ENCODE peak calls at places on chromosome 21, in four cellular contexts. One of them, this sample, is unnamed.

GRCh38 chr21:29205009-29205408 is 74.6 kb downstream of the MAP3K7CL start:
- DNase-seq in NCI-H1694: no peak
- DNase-seq in HEK293T: no peak
- DNase-seq in fibroblast of pulmonary artery: no peak
- DNase-seq in this sample: no peak

GRCh38 chr21:37338671-37339526 is 27.7 kb upstream of the DYRK1A start:
- DNase-seq in NCI-H1694: peak
- DNase-seq in HEK293T: peak
- DNase-seq in fibroblast of pulmonary artery: peak
- DNase-seq in this sample: no peak

GRCh38 chr21:39956586-39956985 is 89.3 kb downstream of the PCP4 start:
- DNase-seq in NCI-H1694: no peak
- DNase-seq in fibroblast of pulmonary artery: no peak
- DNase-seq in HEK293T: no peak
- DNase-seq in this sample: no peak

GRCh38 chr21:45421071-45421845 is 16.3 kb downstream of the COL18A1 start:
- DNase-seq in NCI-H1694: no peak
- DNase-seq in fibroblast of pulmonary artery: no peak
- DNase-seq in HEK293T: no peak
- DNase-seq in this sample: peak

GRCh38 chr21:37357691-37358090 is 8.9 kb upstream of the DYRK1A start:
- DNase-seq in HEK293T: no peak
- DNase-seq in fibroblast of pulmonary artery: no peak
- DNase-seq in NCI-H1694: no peak
- DNase-seq in this sample: no peak

GRCh38 chr21:34886554-34887385 is 162.3 kb downstream of the RUNX1 start:
- DNase-seq in NCI-H1694: no peak
- DNase-seq in fibroblast of pulmonary artery: peak
- DNase-seq in HEK293T: no peak
- DNase-seq in this sample: no peak

GRCh38 chr21:44751799-44752636 is 40.6 kb upstream of the TSPEAR start:
- DNase-seq in HEK293T: no peak
- DNase-seq in NCI-H1694: no peak
- DNase-seq in fibroblast of pulmonary artery: no peak
- DNase-seq in this sample: no peak

GRCh38 chr21:17461014-17461413 is 51.8 kb upstream of the CXADR start:
- DNase-seq in fibroblast of pulmonary artery: peak
- DNase-seq in NCI-H1694: no peak
- DNase-seq in HEK293T: no peak
- DNase-seq in this sample: no peak

GRCh38 chr21:36125513-36126121 is 9.3 kb upstream of the CBR3 start:
- DNase-seq in NCI-H1694: peak
- DNase-seq in fibroblast of pulmonary artery: peak
- DNase-seq in HEK293T: peak
- DNase-seq in this sample: peak

GRCh38 chr21:32572574-32573420 is 12.5 kb downstream of the TCP10L start:
- DNase-seq in fibroblast of pulmonary artery: no peak
- DNase-seq in NCI-H1694: no peak
- DNase-seq in HEK293T: no peak
- DNase-seq in this sample: no peak

GRCh38 chr21:36113647-36114428 is 21.0 kb upstream of the CBR3 start:
- DNase-seq in fibroblast of pulmonary artery: no peak
- DNase-seq in NCI-H1694: no peak
- DNase-seq in HEK293T: no peak
- DNase-seq in this sample: no peak

GRCh38 chr21:16644690-16645089 is 868.2 kb upstream of the CXADR start:
- DNase-seq in fibroblast of pulmonary artery: peak
- DNase-seq in NCI-H1694: no peak
- DNase-seq in HEK293T: no peak
- DNase-seq in this sample: no peak

GRCh38 chr21:15210235-15210678 is 145.5 kb upstream of the NRIP1 start:
- DNase-seq in NCI-H1694: no peak
- DNase-seq in fibroblast of pulmonary artery: peak
- DNase-seq in HEK293T: no peak
- DNase-seq in this sample: no peak

GRCh38 chr21:29196021-29196663 is 65.7 kb downstream of the MAP3K7CL start:
- DNase-seq in fibroblast of pulmonary artery: peak
- DNase-seq in NCI-H1694: no peak
- DNase-seq in HEK293T: peak
- DNase-seq in this sample: no peak

GRCh38 chr21:42777757-42778344 is 101.5 kb downstream of the WDR4 start:
- DNase-seq in HEK293T: no peak
- DNase-seq in fibroblast of pulmonary artery: no peak
- DNase-seq in NCI-H1694: no peak
- DNase-seq in this sample: peak

GRCh38 chr21:38140192-38140905 is 116.4 kb upstream of the KCNJ15 start:
- DNase-seq in fibroblast of pulmonary artery: peak
- DNase-seq in HEK293T: no peak
- DNase-seq in NCI-H1694: peak
- DNase-seq in this sample: peak

GRCh38 chr21:44443891-44444285 is 11.4 kb upstream of the LRRC3 start:
- DNase-seq in HEK293T: no peak
- DNase-seq in fibroblast of pulmonary artery: no peak
- DNase-seq in NCI-H1694: no peak
- DNase-seq in this sample: no peak

GRCh38 chr21:37563641-37564340 is 197.2 kb downstream of the DYRK1A start:
- DNase-seq in NCI-H1694: peak
- DNase-seq in HEK293T: peak
- DNase-seq in fibroblast of pulmonary artery: peak
- DNase-seq in this sample: peak

GRCh38 chr21:33685613-33686197 is 43.4 kb downstream of the ITSN1 start:
- DNase-seq in NCI-H1694: no peak
- DNase-seq in fibroblast of pulmonary artery: peak
- DNase-seq in HEK293T: no peak
- DNase-seq in this sample: no peak

GRCh38 chr21:31656199-31657095 is 3.0 kb upstream of the SOD1 start:
- DNase-seq in NCI-H1694: no peak
- DNase-seq in fibroblast of pulmonary artery: no peak
- DNase-seq in HEK293T: no peak
- DNase-seq in this sample: no peak

GRCh38 chr21:35428489-35428888 is 379.4 kb upstream of the RUNX1 start:
- DNase-seq in fibroblast of pulmonary artery: peak
- DNase-seq in NCI-H1694: no peak
- DNase-seq in HEK293T: no peak
- DNase-seq in this sample: no peak

GRCh38 chr21:45299026-45299863 is 11.6 kb upstream of the POFUT2 start:
- DNase-seq in fibroblast of pulmonary artery: peak
- DNase-seq in NCI-H1694: no peak
- DNase-seq in HEK293T: no peak
- DNase-seq in this sample: no peak

GRCh38 chr21:45975017-45975595 is 6.5 kb upstream of the COL6A1 start:
- DNase-seq in fibroblast of pulmonary artery: peak
- DNase-seq in HEK293T: no peak
- DNase-seq in NCI-H1694: no peak
- DNase-seq in this sample: no peak

GRCh38 chr21:39610705-39611104 is 2.0 kb upstream of the B3GALT5 start:
- DNase-seq in HEK293T: peak
- DNase-seq in NCI-H1694: no peak
- DNase-seq in fibroblast of pulmonary artery: no peak
- DNase-seq in this sample: no peak

GRCh38 chr21:30199989-30200388 is 15.9 kb downstream of the CLDN8 start:
- DNase-seq in fibroblast of pulmonary artery: no peak
- DNase-seq in HEK293T: no peak
- DNase-seq in NCI-H1694: no peak
- DNase-seq in this sample: no peak

GRCh38 chr21:33368576-33368975 is 34.6 kb upstream of the IFNGR2 start:
- DNase-seq in HEK293T: no peak
- DNase-seq in NCI-H1694: no peak
- DNase-seq in fibroblast of pulmonary artery: no peak
- DNase-seq in this sample: no peak

GRCh38 chr21:15992171-15992570 is 262.4 kb downstream of the USP25 start:
- DNase-seq in NCI-H1694: no peak
- DNase-seq in fibroblast of pulmonary artery: no peak
- DNase-seq in HEK293T: no peak
- DNase-seq in this sample: no peak

GRCh38 chr21:20999567-21000169 is 1.5 kb downstream of the NCAM2 start:
- DNase-seq in NCI-H1694: peak
- DNase-seq in HEK293T: peak
- DNase-seq in fibroblast of pulmonary artery: peak
- DNase-seq in this sample: peak

GRCh38 chr21:36841866-36842265 is 124.6 kb downstream of the HLCS start:
- DNase-seq in NCI-H1694: no peak
- DNase-seq in HEK293T: no peak
- DNase-seq in fibroblast of pulmonary artery: no peak
- DNase-seq in this sample: no peak